ENCODE peak calls at places on chromosome X, in nine cellular contexts. O, K, Y, C, R, F, B, S and M are unnamed samples.

GRCh38 chrX:63761639-63762038 is 23.4 kb downstream of the ARHGEF9 start:
- DNase-seq in O (no peak), K (no peak), Y (no peak), C (no peak), R (no peak), F (no peak), B (no peak), S (no peak), M (no peak)

GRCh38 chrX:23845316-23845932 is 62.3 kb downstream of the APOO start:
- DNase-seq in O (no peak), K (no peak), Y (no peak), C (no peak), R (no peak), F (no peak), B (no peak), S (no peak), M (peak; percentile 31)

GRCh38 chrX:67114635-67115034 is 429.2 kb upstream of the AR start:
- DNase-seq in O (no peak), K (no peak), Y (no peak), C (no peak), R (no peak), F (no peak), B (no peak), S (no peak), M (no peak)

GRCh38 chrX:16444353-16444752 is 205.6 kb upstream of the S100G start:
- DNase-seq in O (peak; percentile 17), K (no peak), Y (no peak), C (no peak), R (no peak), F (no peak), B (no peak), S (no peak), M (no peak)

GRCh38 chrX:32139463-32139862 is 1067.6 kb upstream of the FTHL17 start:
- DNase-seq in O (no peak), K (no peak), Y (no peak), C (no peak), R (no peak), F (no peak), B (no peak), S (no peak), M (no peak)

GRCh38 chrX:51899741-51900140 is 6.3 kb downstream of the MAGED1 start:
- DNase-seq in O (no peak), K (no peak), Y (no peak), C (no peak), R (no peak), F (no peak), B (no peak), S (no peak), M (no peak)

GRCh38 chrX:153882086-153882498 is 3.9 kb downstream of the L1CAM start:
- DNase-seq in O (no peak), K (no peak), Y (no peak), C (peak; percentile 67), R (no peak), F (no peak), B (peak; percentile 65), S (peak; percentile 28), M (no peak)

GRCh38 chrX:10582945-10583344 is 37.4 kb downstream of the MID1 start:
- DNase-seq in O (peak; percentile 16), K (peak; percentile 28), Y (no peak), C (no peak), R (no peak), F (no peak), B (no peak), S (no peak), M (no peak)

GRCh38 chrX:2523911-2524310 is 23.1 kb upstream of the DHRSX start:
- DNase-seq in O (no peak), K (no peak), Y (peak; percentile 52), C (no peak), R (no peak), F (no peak), B (no peak), S (no peak), M (no peak)

GRCh38 chrX:133638285-133638684 is 223.0 kb upstream of the GPC4 start:
- DNase-seq in O (no peak), K (no peak), Y (no peak), C (no peak), R (no peak), F (peak; percentile 48), B (no peak), S (no peak), M (peak; percentile 35)

GRCh38 chrX:44828008-44828605 is 15.7 kb upstream of the DUSP21 start:
- DNase-seq in O (peak; percentile 64), K (peak; percentile 53), Y (no peak), C (no peak), R (no peak), F (peak; percentile 52), B (no peak), S (peak; percentile 22), M (no peak)

GRCh38 chrX:39675619-39676018 is 422.1 kb downstream of the BCOR start:
- DNase-seq in O (no peak), K (no peak), Y (no peak), C (no peak), R (no peak), F (no peak), B (no peak), S (no peak), M (no peak)

GRCh38 chrX:83658731-83659130 is 150.6 kb downstream of the POU3F4 start:
- DNase-seq in O (no peak), K (no peak), Y (no peak), C (no peak), R (no peak), F (no peak), B (no peak), S (no peak), M (no peak)

GRCh38 chrX:113929004-113929403 is 654.9 kb upstream of the HTR2C start:
- DNase-seq in O (peak; percentile 7), K (peak; percentile 30), Y (peak; percentile 89), C (no peak), R (no peak), F (no peak), B (peak; percentile 41), S (peak; percentile 69), M (peak; percentile 35)

GRCh38 chrX:46686003-46686645 is 72.8 kb downstream of the SLC9A7 start:
- DNase-seq in O (peak; percentile 37), K (peak; percentile 16), Y (peak; percentile 32), C (no peak), R (peak; percentile 49), F (peak; percentile 37), B (peak; percentile 22), S (peak; percentile 24), M (no peak)

GRCh38 chrX:105167233-105167632 is 53.3 kb downstream of the TEX13A start:
- DNase-seq in O (no peak), K (no peak), Y (no peak), C (no peak), R (no peak), F (no peak), B (no peak), S (no peak), M (no peak)

GRCh38 chrX:47900833-47901232 is 64.1 kb downstream of the ZNF81 start:
- DNase-seq in O (no peak), K (no peak), Y (no peak), C (no peak), R (no peak), F (no peak), B (no peak), S (no peak), M (no peak)

GRCh38 chrX:68650491-68650890 is 3.0 kb downstream of the STARD8 start:
- DNase-seq in O (peak; percentile 12), K (no peak), Y (no peak), C (no peak), R (no peak), F (no peak), B (no peak), S (no peak), M (no peak)

GRCh38 chrX:47723689-47724088 is 64.7 kb upstream of the UXT start:
- DNase-seq in O (no peak), K (no peak), Y (peak; percentile 54), C (no peak), R (peak; percentile 42), F (no peak), B (no peak), S (no peak), M (no peak)

GRCh38 chrX:36218801-36219200 is 299.3 kb downstream of the CFAP47 start:
- DNase-seq in O (no peak), K (no peak), Y (no peak), C (no peak), R (no peak), F (no peak), B (no peak), S (no peak), M (no peak)

GRCh38 chrX:105765691-105766090 is 56.6 kb upstream of the NRK start:
- DNase-seq in O (no peak), K (no peak), Y (no peak), C (no peak), R (no peak), F (no peak), B (no peak), S (peak; percentile 4), M (no peak)

GRCh38 chrX:94901849-94902248 is 1227.8 kb downstream of the FAM133A start:
- DNase-seq in O (no peak), K (no peak), Y (no peak), C (no peak), R (no peak), F (no peak), B (no peak), S (no peak), M (no peak)

GRCh38 chrX:63835361-63835760 is 50.3 kb upstream of the ARHGEF9 start:
- DNase-seq in O (no peak), K (no peak), Y (no peak), C (no peak), R (no peak), F (no peak), B (no peak), S (no peak), M (no peak)

GRCh38 chrX:133859860-133860259 is 125.5 kb downstream of the GPC3 start:
- DNase-seq in O (peak; percentile 34), K (peak; percentile 56), Y (no peak), C (no peak), R (no peak), F (no peak), B (no peak), S (no peak), M (no peak)